ENCODE peak calls at places on chromosomes 4 and X, in nine cellular contexts. One of them, this sample, is unnamed.

GRCh38 chrX:40175416-40176255 is 77.9 kb upstream of the BCOR start:
- DNase-seq in AG04449: no peak
- DNase-seq in IMR-90: no peak
- DNase-seq in nucleus accumbens: peak
- DNase-seq in HuH-7: no peak
- DNase-seq in NCI-H1417 treated with DMSO at 0.1 percent for 48 hours: peak
- DNase-seq in SK-MEL-5: peak
- DNase-seq in activated gamma-delta T cell treated with Interleukin-2 at 50 U/mL for 16 hours: peak
- DNase-seq in anterior cingulate cortex: peak
- DNase-seq in this sample: peak

GRCh38 chr4:162241857-162242256 is 78.1 kb upstream of the FSTL5 start:
- DNase-seq in AG04449: no peak
- DNase-seq in IMR-90: no peak
- DNase-seq in nucleus accumbens: no peak
- DNase-seq in HuH-7: peak
- DNase-seq in NCI-H1417 treated with DMSO at 0.1 percent for 48 hours: no peak
- DNase-seq in SK-MEL-5: no peak
- DNase-seq in activated gamma-delta T cell treated with Interleukin-2 at 50 U/mL for 16 hours: no peak
- DNase-seq in anterior cingulate cortex: no peak
- DNase-seq in this sample: no peak

GRCh38 chr4:109127866-109128265 is 174.6 kb downstream of the COL25A1 start:
- DNase-seq in AG04449: no peak
- DNase-seq in IMR-90: no peak
- DNase-seq in nucleus accumbens: no peak
- DNase-seq in HuH-7: no peak
- DNase-seq in NCI-H1417 treated with DMSO at 0.1 percent for 48 hours: no peak
- DNase-seq in SK-MEL-5: no peak
- DNase-seq in activated gamma-delta T cell treated with Interleukin-2 at 50 U/mL for 16 hours: no peak
- DNase-seq in anterior cingulate cortex: no peak
- DNase-seq in this sample: no peak

GRCh38 chrX:24805201-24805600 is 111.5 kb downstream of the POLA1 start:
- DNase-seq in AG04449: no peak
- DNase-seq in IMR-90: no peak
- DNase-seq in nucleus accumbens: no peak
- DNase-seq in HuH-7: no peak
- DNase-seq in NCI-H1417 treated with DMSO at 0.1 percent for 48 hours: no peak
- DNase-seq in SK-MEL-5: peak
- DNase-seq in activated gamma-delta T cell treated with Interleukin-2 at 50 U/mL for 16 hours: no peak
- DNase-seq in anterior cingulate cortex: no peak
- DNase-seq in this sample: no peak

GRCh38 chrX:152865232-152865920 is 32.5 kb upstream of the ZNF185 start:
- DNase-seq in AG04449: no peak
- DNase-seq in IMR-90: no peak
- DNase-seq in nucleus accumbens: no peak
- DNase-seq in HuH-7: no peak
- DNase-seq in NCI-H1417 treated with DMSO at 0.1 percent for 48 hours: no peak
- DNase-seq in SK-MEL-5: no peak
- DNase-seq in activated gamma-delta T cell treated with Interleukin-2 at 50 U/mL for 16 hours: no peak
- DNase-seq in anterior cingulate cortex: no peak
- DNase-seq in this sample: no peak

GRCh38 chrX:17689971-17690409 is 47.3 kb upstream of the SCML1 start:
- DNase-seq in AG04449: peak
- DNase-seq in IMR-90: peak
- DNase-seq in nucleus accumbens: no peak
- DNase-seq in HuH-7: peak
- DNase-seq in NCI-H1417 treated with DMSO at 0.1 percent for 48 hours: peak
- DNase-seq in SK-MEL-5: peak
- DNase-seq in activated gamma-delta T cell treated with Interleukin-2 at 50 U/mL for 16 hours: peak
- DNase-seq in anterior cingulate cortex: peak
- DNase-seq in this sample: peak

GRCh38 chr4:127560755-127561154 is 72.0 kb upstream of the INTU start:
- DNase-seq in AG04449: no peak
- DNase-seq in IMR-90: no peak
- DNase-seq in nucleus accumbens: no peak
- DNase-seq in HuH-7: no peak
- DNase-seq in NCI-H1417 treated with DMSO at 0.1 percent for 48 hours: no peak
- DNase-seq in SK-MEL-5: no peak
- DNase-seq in activated gamma-delta T cell treated with Interleukin-2 at 50 U/mL for 16 hours: no peak
- DNase-seq in anterior cingulate cortex: no peak
- DNase-seq in this sample: no peak

GRCh38 chrX:24117288-24117687 is 32.2 kb upstream of the ZFX start:
- DNase-seq in AG04449: no peak
- DNase-seq in IMR-90: peak
- DNase-seq in nucleus accumbens: no peak
- DNase-seq in HuH-7: no peak
- DNase-seq in NCI-H1417 treated with DMSO at 0.1 percent for 48 hours: no peak
- DNase-seq in SK-MEL-5: peak
- DNase-seq in activated gamma-delta T cell treated with Interleukin-2 at 50 U/mL for 16 hours: no peak
- DNase-seq in anterior cingulate cortex: peak
- DNase-seq in this sample: no peak

GRCh38 chrX:54042609-54043010 is 1.7 kb downstream of the PHF8 start:
- DNase-seq in AG04449: no peak
- DNase-seq in IMR-90: peak
- DNase-seq in nucleus accumbens: peak
- DNase-seq in HuH-7: peak
- DNase-seq in NCI-H1417 treated with DMSO at 0.1 percent for 48 hours: no peak
- DNase-seq in SK-MEL-5: peak
- DNase-seq in activated gamma-delta T cell treated with Interleukin-2 at 50 U/mL for 16 hours: peak
- DNase-seq in anterior cingulate cortex: peak
- DNase-seq in this sample: no peak

This sample was measured in SW 1271.